ENCODE peak calls at places on chromosomes 2 and 18, in ten cellular contexts. One of them, this sample, is unnamed.

GRCh38 chr2:202317080-202317859 is 51.7 kb downstream of the NOP58 start:
- DNase-seq in adrenal gland: peak
- DNase-seq in A549: no peak
- DNase-seq in cardiac fibroblast: peak
- DNase-seq in psoas muscle: no peak
- DNase-seq in body of pancreas: peak
- DNase-seq in AG10803: peak
- DNase-seq in IMR-90: peak
- DNase-seq in MM.1S: no peak
- DNase-seq in spleen: no peak
- DNase-seq in this sample: no peak

GRCh38 chr2:219554369-219554768 is 10.5 kb downstream of the TMEM198 start:
- DNase-seq in AG10803: no peak
- DNase-seq in psoas muscle: no peak
- DNase-seq in A549: no peak
- DNase-seq in adrenal gland: no peak
- DNase-seq in IMR-90: no peak
- DNase-seq in body of pancreas: no peak
- DNase-seq in cardiac fibroblast: no peak
- DNase-seq in spleen: peak
- DNase-seq in MM.1S: no peak
- DNase-seq in this sample: no peak

GRCh38 chr18:59386909-59387515 is 27.9 kb upstream of the LMAN1 start:
- DNase-seq in body of pancreas: no peak
- DNase-seq in A549: no peak
- DNase-seq in MM.1S: no peak
- DNase-seq in cardiac fibroblast: no peak
- DNase-seq in IMR-90: no peak
- DNase-seq in adrenal gland: no peak
- DNase-seq in AG10803: no peak
- DNase-seq in spleen: no peak
- DNase-seq in psoas muscle: no peak
- DNase-seq in this sample: no peak

GRCh38 chr2:7900593-7900992 is 781.3 kb upstream of the ID2 start:
- DNase-seq in AG10803: peak
- DNase-seq in psoas muscle: no peak
- DNase-seq in adrenal gland: no peak
- DNase-seq in body of pancreas: peak
- DNase-seq in A549: no peak
- DNase-seq in cardiac fibroblast: no peak
- DNase-seq in spleen: no peak
- DNase-seq in MM.1S: no peak
- DNase-seq in IMR-90: peak
- DNase-seq in this sample: no peak

GRCh38 chr18:63427566-63427965 is 5.3 kb upstream of the VPS4B start:
- DNase-seq in AG10803: no peak
- DNase-seq in psoas muscle: no peak
- DNase-seq in A549: no peak
- DNase-seq in adrenal gland: no peak
- DNase-seq in body of pancreas: no peak
- DNase-seq in IMR-90: no peak
- DNase-seq in cardiac fibroblast: no peak
- DNase-seq in spleen: no peak
- DNase-seq in MM.1S: no peak
- DNase-seq in this sample: peak

GRCh38 chr2:227655454-227655853 is 11.2 kb upstream of the SCYGR5 start:
- DNase-seq in A549: peak
- DNase-seq in adrenal gland: peak
- DNase-seq in IMR-90: peak
- DNase-seq in cardiac fibroblast: peak
- DNase-seq in AG10803: peak
- DNase-seq in spleen: no peak
- DNase-seq in body of pancreas: peak
- DNase-seq in MM.1S: no peak
- DNase-seq in psoas muscle: no peak
- DNase-seq in this sample: no peak

GRCh38 chr2:133171396-133172004 is 396.8 kb downstream of the NCKAP5 start:
- DNase-seq in A549: peak
- DNase-seq in MM.1S: peak
- DNase-seq in IMR-90: peak
- DNase-seq in adrenal gland: no peak
- DNase-seq in psoas muscle: no peak
- DNase-seq in spleen: no peak
- DNase-seq in body of pancreas: peak
- DNase-seq in cardiac fibroblast: peak
- DNase-seq in AG10803: peak
- DNase-seq in this sample: peak

GRCh38 chr18:58829263-58829662 is 35.4 kb upstream of the ZNF532 start:
- DNase-seq in spleen: no peak
- DNase-seq in A549: no peak
- DNase-seq in cardiac fibroblast: peak
- DNase-seq in adrenal gland: no peak
- DNase-seq in IMR-90: peak
- DNase-seq in AG10803: no peak
- DNase-seq in MM.1S: no peak
- DNase-seq in psoas muscle: no peak
- DNase-seq in body of pancreas: no peak
- DNase-seq in this sample: no peak

DNA sequence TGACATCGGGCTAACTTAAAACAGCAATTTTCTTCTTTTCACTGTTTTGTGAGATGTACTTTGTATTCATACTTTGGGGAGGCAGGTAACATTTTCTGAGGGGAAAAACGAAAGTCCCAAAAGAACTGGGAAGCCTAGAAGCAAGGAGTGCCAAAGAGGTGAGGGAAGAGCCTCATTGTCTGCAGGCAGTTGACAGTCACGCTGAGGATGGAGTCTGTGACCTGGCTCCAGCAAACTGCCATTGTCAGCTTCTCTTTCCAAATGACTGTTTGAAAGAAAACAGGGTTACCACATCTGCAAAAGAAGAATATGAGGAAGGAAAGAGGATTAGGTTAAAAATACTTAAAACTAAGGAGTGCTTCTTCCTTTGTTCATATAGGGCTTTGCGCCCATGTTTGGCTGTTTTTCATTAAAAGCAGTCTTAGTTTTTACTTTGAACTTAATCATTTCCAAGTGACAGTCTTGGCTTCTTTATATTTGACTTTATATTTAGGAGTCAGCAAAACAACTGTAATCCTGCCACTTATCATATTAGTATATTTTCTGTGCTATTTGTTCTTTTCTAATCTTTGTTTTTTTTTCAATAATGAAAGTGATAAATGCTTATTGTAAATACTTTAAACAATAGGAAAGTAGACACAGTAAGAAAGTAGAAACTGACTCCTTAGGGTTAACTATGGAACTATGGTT is 35.0 kb downstream of the CERS6 start:
- DNase-seq in adrenal gland: no peak
- DNase-seq in IMR-90: no peak
- DNase-seq in MM.1S: peak
- DNase-seq in spleen: no peak
- DNase-seq in cardiac fibroblast: peak
- DNase-seq in body of pancreas: no peak
- DNase-seq in A549: no peak
- DNase-seq in psoas muscle: no peak
- DNase-seq in AG10803: no peak
- DNase-seq in this sample: peak
- H3K4me3 ChIP-seq in adrenal gland: no peak
- H3K4me3 ChIP-seq in IMR-90: no peak
- H3K4me3 ChIP-seq in MM.1S: peak
- H3K4me3 ChIP-seq in spleen: peak
- H3K4me3 ChIP-seq in cardiac fibroblast: no peak
- H3K4me3 ChIP-seq in body of pancreas: no peak
- H3K4me3 ChIP-seq in A549: peak
- H3K4me3 ChIP-seq in psoas muscle: no peak
- H3K4me3 ChIP-seq in AG10803: peak
- H3K4me3 ChIP-seq in this sample: peak

DNA sequence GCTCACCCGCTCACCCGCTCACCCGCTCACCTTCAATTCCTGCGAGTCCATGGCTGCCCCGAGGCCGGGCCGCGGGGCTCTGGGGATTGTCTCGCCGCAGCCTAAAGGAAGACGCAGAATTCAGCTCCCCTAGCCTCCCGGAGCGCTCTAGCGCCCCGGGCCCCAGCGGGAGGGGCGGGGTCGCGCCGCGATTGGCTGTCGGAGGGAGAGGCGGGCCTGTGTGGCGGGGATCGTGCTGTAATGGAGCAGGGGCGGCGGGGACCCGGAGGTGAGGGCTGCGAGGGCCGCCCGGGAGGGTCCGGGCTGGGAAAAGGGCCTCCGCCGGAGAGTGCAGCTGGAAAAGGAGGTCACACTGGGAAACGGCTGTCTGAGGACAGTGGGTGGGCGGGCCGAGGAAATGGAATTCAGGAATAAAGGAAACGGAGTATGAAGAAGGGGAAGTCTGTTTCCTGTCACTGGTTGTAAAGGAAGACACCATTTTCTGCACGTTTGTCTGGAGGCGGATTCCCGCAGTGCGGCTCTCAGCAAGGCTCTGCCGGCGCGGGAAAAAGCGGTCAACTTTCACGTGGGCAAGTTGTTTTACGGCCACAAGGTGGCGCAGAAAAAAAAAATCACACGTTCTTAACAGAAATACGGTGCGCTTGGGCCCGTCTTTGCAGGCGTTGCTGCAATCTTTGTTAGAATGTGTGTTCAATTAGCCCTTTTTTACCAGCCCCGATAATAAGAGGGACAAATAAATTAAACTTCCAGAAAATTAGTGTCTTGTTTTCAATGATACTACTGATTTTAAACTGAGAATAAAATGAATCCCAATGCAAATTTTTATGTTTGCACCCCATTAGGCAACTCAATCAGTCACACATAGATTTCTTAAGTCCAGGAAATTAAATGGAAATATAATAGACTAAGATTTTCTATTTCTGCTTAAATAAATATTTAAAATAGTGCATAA is at the start of gene TTC21B:
- DNase-seq in body of pancreas: peak
- DNase-seq in MM.1S: peak
- DNase-seq in spleen: peak
- DNase-seq in A549: peak
- DNase-seq in cardiac fibroblast: peak
- DNase-seq in psoas muscle: peak
- DNase-seq in AG10803: peak
- DNase-seq in IMR-90: peak
- DNase-seq in adrenal gland: peak
- DNase-seq in this sample: peak
- TF ChIP-seq CTCF in body of pancreas: peak
- TF ChIP-seq CTCF in MM.1S: peak
- TF ChIP-seq CTCF in spleen: peak
- TF ChIP-seq CTCF in A549: peak
- TF ChIP-seq CTCF in cardiac fibroblast: peak
- TF ChIP-seq CTCF in psoas muscle: peak
- TF ChIP-seq CTCF in AG10803: peak
- TF ChIP-seq CTCF in IMR-90: peak
- TF ChIP-seq CTCF in adrenal gland: peak
- TF ChIP-seq CTCF in this sample: peak

GRCh38 chr2:127453013-127453391 is 34.8 kb downstream of the PROC start:
- DNase-seq in body of pancreas: no peak
- DNase-seq in psoas muscle: no peak
- DNase-seq in A549: no peak
- DNase-seq in cardiac fibroblast: no peak
- DNase-seq in IMR-90: no peak
- DNase-seq in spleen: no peak
- DNase-seq in AG10803: no peak
- DNase-seq in MM.1S: no peak
- DNase-seq in adrenal gland: no peak
- DNase-seq in this sample: no peak

GRCh38 chr2:127455566-127456493 is 37.6 kb downstream of the PROC start:
- DNase-seq in MM.1S: no peak
- DNase-seq in IMR-90: no peak
- DNase-seq in cardiac fibroblast: no peak
- DNase-seq in spleen: no peak
- DNase-seq in A549: no peak
- DNase-seq in adrenal gland: no peak
- DNase-seq in AG10803: no peak
- DNase-seq in psoas muscle: no peak
- DNase-seq in body of pancreas: no peak
- DNase-seq in this sample: no peak

GRCh38 chr2:127453392-127454171 is 35.4 kb downstream of the PROC start:
- DNase-seq in A549: no peak
- DNase-seq in AG10803: no peak
- DNase-seq in cardiac fibroblast: peak
- DNase-seq in IMR-90: no peak
- DNase-seq in spleen: no peak
- DNase-seq in psoas muscle: no peak
- DNase-seq in MM.1S: no peak
- DNase-seq in body of pancreas: peak
- DNase-seq in adrenal gland: no peak
- DNase-seq in this sample: peak

GRCh38 chr2:127456960-127457359 is 38.7 kb downstream of the PROC start:
- DNase-seq in MM.1S: no peak
- DNase-seq in body of pancreas: no peak
- DNase-seq in AG10803: no peak
- DNase-seq in cardiac fibroblast: no peak
- DNase-seq in IMR-90: no peak
- DNase-seq in A549: no peak
- DNase-seq in psoas muscle: no peak
- DNase-seq in spleen: no peak
- DNase-seq in adrenal gland: no peak
- DNase-seq in this sample: no peak

DNA sequence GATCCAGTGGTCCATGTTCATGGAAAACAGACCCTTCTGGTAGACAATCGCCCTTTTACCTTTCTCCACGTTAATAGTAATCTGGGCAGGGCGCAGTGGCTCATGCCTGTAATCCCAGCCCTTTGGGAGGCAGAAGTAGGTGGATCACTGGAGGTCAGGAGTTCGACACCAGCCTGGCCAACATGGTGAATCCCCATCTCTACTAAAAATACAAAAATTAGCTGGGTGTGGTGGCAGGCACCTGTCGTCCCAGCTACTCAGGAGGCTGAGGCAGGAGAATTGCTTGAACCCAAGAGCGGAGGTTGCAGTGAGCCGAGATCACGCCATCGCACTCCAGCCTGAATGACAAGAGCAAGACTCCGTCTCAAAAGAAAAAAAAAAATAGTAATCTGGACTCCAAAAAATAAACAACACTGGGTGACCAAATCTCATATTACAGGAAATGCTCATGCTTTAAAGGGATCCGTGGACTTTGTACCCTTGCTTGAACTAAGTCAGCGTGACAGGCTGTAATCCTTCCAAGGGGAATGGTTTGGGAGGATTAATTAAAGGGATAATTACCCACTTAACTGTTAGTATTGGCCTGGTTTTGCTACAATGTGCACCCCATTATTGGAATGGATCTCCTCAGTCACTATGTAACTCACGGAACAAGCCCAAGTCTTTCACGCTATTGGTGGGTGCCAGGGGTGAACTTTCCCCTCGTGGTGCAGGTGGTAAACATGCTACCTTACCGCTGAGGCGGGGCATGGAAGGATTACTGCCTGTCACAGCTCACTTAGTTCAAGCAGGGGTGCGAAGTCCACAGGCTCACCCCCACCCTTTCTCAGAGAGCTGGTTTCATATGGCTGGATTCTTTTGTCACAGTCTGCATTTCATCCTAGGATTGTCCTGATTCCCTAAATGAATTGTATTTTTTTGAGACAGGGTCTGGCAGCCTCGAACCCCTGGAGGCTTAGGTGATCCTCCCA is 36.7 kb downstream of the PROC start:
- DNase-seq in adrenal gland: no peak
- DNase-seq in body of pancreas: peak
- DNase-seq in A549: peak
- DNase-seq in cardiac fibroblast: no peak
- DNase-seq in psoas muscle: no peak
- DNase-seq in IMR-90: no peak
- DNase-seq in AG10803: no peak
- DNase-seq in MM.1S: no peak
- DNase-seq in spleen: no peak
- DNase-seq in this sample: no peak
- H3K4me3 ChIP-seq in adrenal gland: no peak
- H3K4me3 ChIP-seq in body of pancreas: no peak
- H3K4me3 ChIP-seq in A549: no peak
- H3K4me3 ChIP-seq in cardiac fibroblast: no peak
- H3K4me3 ChIP-seq in psoas muscle: no peak
- H3K4me3 ChIP-seq in IMR-90: no peak
- H3K4me3 ChIP-seq in AG10803: no peak
- H3K4me3 ChIP-seq in MM.1S: no peak
- H3K4me3 ChIP-seq in spleen: no peak
- H3K4me3 ChIP-seq in this sample: no peak

GRCh38 chr2:60554649-60555065 is 1.2 kb upstream of the BCL11A start:
- DNase-seq in adrenal gland: no peak
- DNase-seq in AG10803: no peak
- DNase-seq in MM.1S: no peak
- DNase-seq in spleen: peak
- DNase-seq in body of pancreas: peak
- DNase-seq in psoas muscle: no peak
- DNase-seq in IMR-90: no peak
- DNase-seq in cardiac fibroblast: no peak
- DNase-seq in A549: no peak
- DNase-seq in this sample: no peak
- TF ChIP-seq CTCF in adrenal gland: no peak
- TF ChIP-seq CTCF in AG10803: no peak
- TF ChIP-seq CTCF in MM.1S: no peak
- TF ChIP-seq CTCF in spleen: no peak
- TF ChIP-seq CTCF in body of pancreas: no peak
- TF ChIP-seq CTCF in psoas muscle: no peak
- TF ChIP-seq CTCF in IMR-90: no peak
- TF ChIP-seq CTCF in cardiac fibroblast: no peak
- TF ChIP-seq CTCF in A549: no peak
- TF ChIP-seq CTCF in this sample: no peak

This sample was measured in GM12865.